ENCODE peak calls at places on chromosomes 6 and 20, in eight cellular contexts. M, Z, E, X, A, F, H and K are unnamed samples.

GRCh38 chr20:49938173-49939163 is 2.3 kb downstream of the RNF114 start:
- DNase-seq in M (peak), Z (no peak), E (peak), X (no peak), A (peak), F (peak), H (peak), K (no peak)

GRCh38 chr20:35663516-35663812 is 1.2 kb downstream of the CPNE1 start:
- DNase-seq in M (no peak), Z (no peak), E (peak), X (no peak), A (no peak), F (no peak), H (no peak), K (no peak)

GRCh38 chr6:17630511-17631073 is 30.5 kb downstream of the FAM8A1 start:
- DNase-seq in M (no peak), Z (no peak), E (no peak), X (no peak), A (no peak), F (no peak), H (peak), K (no peak)

GRCh38 chr6:45479834-45480696 is 102.3 kb upstream of the SUPT3H start:
- DNase-seq in M (no peak), Z (peak), E (peak), X (no peak), A (peak), F (no peak), H (peak), K (no peak)

GRCh38 chr6:14316911-14317535 is 199.5 kb downstream of the CD83 start:
- DNase-seq in M (peak), Z (no peak), E (no peak), X (no peak), A (peak), F (no peak), H (no peak), K (no peak)

GRCh38 chr6:164897523-164898094 is 411.8 kb downstream of the C6orf118 start:
- DNase-seq in M (no peak), Z (no peak), E (no peak), X (no peak), A (peak), F (no peak), H (no peak), K (no peak)

GRCh38 chr6:22290045-22290444 is 6.8 kb downstream of the PRL start:
- DNase-seq in M (no peak), Z (no peak), E (no peak), X (no peak), A (no peak), F (no peak), H (no peak), K (no peak)

GRCh38 chr6:29968130-29968529 is 25.8 kb downstream of the HLA-A start:
- DNase-seq in M (no peak), Z (no peak), E (no peak), X (no peak), A (no peak), F (no peak), H (no peak), K (no peak)

GRCh38 chr20:39214778-39215177 is 252.6 kb downstream of the DHX35 start:
- DNase-seq in M (no peak), Z (no peak), E (no peak), X (no peak), A (no peak), F (no peak), H (no peak), K (no peak)

GRCh38 chr20:35432430-35432735 is 5.6 kb downstream of the GDF5 start:
- DNase-seq in M (no peak), Z (no peak), E (no peak), X (no peak), A (no peak), F (no peak), H (no peak), K (no peak)

GRCh38 chr6:51571168-51571567 is 516.2 kb downstream of the PKHD1 start:
- DNase-seq in M (no peak), Z (no peak), E (no peak), X (no peak), A (no peak), F (no peak), H (no peak), K (no peak)

GRCh38 chr6:39280247-39280731 is 33.9 kb downstream of the KCNK17 start:
- DNase-seq in M (no peak), Z (no peak), E (no peak), X (no peak), A (no peak), F (no peak), H (no peak), K (no peak)

GRCh38 chr6:118284736-118285360 is 263.2 kb upstream of the PLN start:
- DNase-seq in M (no peak), Z (peak), E (no peak), X (no peak), A (no peak), F (no peak), H (no peak), K (no peak)

GRCh38 chr6:34531580-34532201 is 24.4 kb downstream of the SPDEF start:
- DNase-seq in M (peak), Z (peak), E (no peak), X (no peak), A (peak), F (no peak), H (peak), K (no peak)

GRCh38 chr6:31792741-31793140 is 2.8 kb downstream of the VARS1 start:
- DNase-seq in M (no peak), Z (no peak), E (peak), X (no peak), A (no peak), F (no peak), H (no peak), K (no peak)

GRCh38 chr6:41021832-41022231 is 17.2 kb downstream of the UNC5CL start:
- DNase-seq in M (no peak), Z (peak), E (peak), X (no peak), A (peak), F (no peak), H (no peak), K (no peak)

GRCh38 chr6:107690546-107690863 is 133.6 kb downstream of the SCML4 start:
- DNase-seq in M (no peak), Z (no peak), E (no peak), X (no peak), A (no peak), F (no peak), H (no peak), K (no peak)

GRCh38 chr20:32445539-32446273 is 87.6 kb downstream of the ASXL1 start:
- DNase-seq in M (no peak), Z (no peak), E (no peak), X (no peak), A (no peak), F (peak), H (no peak), K (no peak)

GRCh38 chr20:23670361-23670760 is 18.5 kb downstream of the CST4 start:
- DNase-seq in M (no peak), Z (no peak), E (no peak), X (no peak), A (no peak), F (no peak), H (no peak), K (no peak)

GRCh38 chr6:132087391-132087790 is 136.2 kb upstream of the CCN2 start:
- DNase-seq in M (no peak), Z (no peak), E (no peak), X (no peak), A (no peak), F (no peak), H (no peak), K (no peak)

GRCh38 chr20:34557936-34558319 is 590 bp upstream of the MAP1LC3A start:
- DNase-seq in M (no peak), Z (no peak), E (no peak), X (no peak), A (no peak), F (no peak), H (no peak), K (no peak)

GRCh38 chr6:129517288-129517687 is 192.7 kb downstream of the ARHGAP18 start:
- DNase-seq in M (no peak), Z (no peak), E (no peak), X (no peak), A (no peak), F (no peak), H (no peak), K (no peak)

GRCh38 chr6:101853226-101853625 is 459.7 kb downstream of the GRIK2 start:
- DNase-seq in M (no peak), Z (no peak), E (no peak), X (no peak), A (no peak), F (no peak), H (no peak), K (no peak)

GRCh38 chr6:32935551-32936246 is 5.1 kb downstream of the HLA-DMB start:
- DNase-seq in M (no peak), Z (no peak), E (no peak), X (no peak), A (no peak), F (no peak), H (no peak), K (no peak)

GRCh38 chr20:1832634-1833033 is 62.6 kb upstream of the SIRPA start:
- DNase-seq in M (no peak), Z (no peak), E (no peak), X (no peak), A (no peak), F (no peak), H (no peak), K (no peak)

GRCh38 chr6:20827798-20828197 is 293.5 kb downstream of the CDKAL1 start:
- DNase-seq in M (no peak), Z (peak), E (peak), X (no peak), A (no peak), F (no peak), H (no peak), K (no peak)

GRCh38 chr6:161429921-161430490 is 156.1 kb upstream of the AGPAT4 start:
- DNase-seq in M (no peak), Z (no peak), E (no peak), X (no peak), A (no peak), F (no peak), H (no peak), K (no peak)

GRCh38 chr6:130671119-130672104 is 155.8 kb upstream of the SMLR1 start:
- DNase-seq in M (no peak), Z (no peak), E (peak), X (no peak), A (no peak), F (no peak), H (peak), K (no peak)

GRCh38 chr6:56842602-56843475 is 112.1 kb upstream of the BEND6 start:
- DNase-seq in M (no peak), Z (no peak), E (no peak), X (peak), A (peak), F (peak), H (peak), K (no peak)

GRCh38 chr6:63675138-63675537 is 39.5 kb downstream of the PHF3 start:
- DNase-seq in M (no peak), Z (no peak), E (no peak), X (no peak), A (no peak), F (no peak), H (no peak), K (no peak)

GRCh38 chr20:33893314-33893713 is 82.2 kb downstream of the CHMP4B start:
- DNase-seq in M (no peak), Z (no peak), E (peak), X (no peak), A (no peak), F (no peak), H (no peak), K (no peak)

GRCh38 chr20:62611012-62611411 is 31.3 kb upstream of the SLCO4A1 start:
- DNase-seq in M (no peak), Z (no peak), E (no peak), X (no peak), A (no peak), F (no peak), H (no peak), K (no peak)

GRCh38 chr20:31695849-31696804 is 26.5 kb downstream of the BCL2L1 start:
- DNase-seq in M (no peak), Z (no peak), E (peak), X (peak), A (no peak), F (peak), H (no peak), K (no peak)

GRCh38 chr20:1291191-1291741 is 25.2 kb downstream of the SNPH start:
- DNase-seq in M (no peak), Z (no peak), E (peak), X (no peak), A (no peak), F (no peak), H (no peak), K (no peak)

GRCh38 chr6:133136177-133136896 is 104.8 kb upstream of the EYA4 start:
- DNase-seq in M (no peak), Z (peak), E (no peak), X (no peak), A (no peak), F (no peak), H (no peak), K (no peak)
- TF ChIP-seq CTCF in M (no peak), Z (no peak), E (no peak), X (no peak), A (no peak), F (no peak), H (no peak), K (no peak)

GRCh38 chr20:4684837-4685413 is 36.8 kb upstream of the PRND start:
- DNase-seq in M (no peak), Z (no peak), E (peak), X (no peak), A (no peak), F (no peak), H (no peak), K (no peak)
- TF ChIP-seq CTCF in M (no peak), Z (no peak), E (peak), X (no peak), A (no peak), F (no peak), H (no peak), K (no peak)

GRCh38 chr6:117270121-117270959 is 5.0 kb downstream of the VGLL2 start:
- DNase-seq in M (no peak), Z (no peak), E (no peak), X (no peak), A (peak), F (no peak), H (no peak), K (no peak)
- TF ChIP-seq CTCF in M (no peak), Z (no peak), E (no peak), X (no peak), A (no peak), F (no peak), H (no peak), K (no peak)

GRCh38 chr6:43985329-43985728 is 141.9 kb downstream of the MRPL14 start:
- DNase-seq in M (no peak), Z (no peak), E (no peak), X (peak), A (no peak), F (no peak), H (no peak), K (no peak)
- TF ChIP-seq CTCF in M (no peak), Z (no peak), E (no peak), X (no peak), A (no peak), F (no peak), H (no peak), K (no peak)

DNA sequence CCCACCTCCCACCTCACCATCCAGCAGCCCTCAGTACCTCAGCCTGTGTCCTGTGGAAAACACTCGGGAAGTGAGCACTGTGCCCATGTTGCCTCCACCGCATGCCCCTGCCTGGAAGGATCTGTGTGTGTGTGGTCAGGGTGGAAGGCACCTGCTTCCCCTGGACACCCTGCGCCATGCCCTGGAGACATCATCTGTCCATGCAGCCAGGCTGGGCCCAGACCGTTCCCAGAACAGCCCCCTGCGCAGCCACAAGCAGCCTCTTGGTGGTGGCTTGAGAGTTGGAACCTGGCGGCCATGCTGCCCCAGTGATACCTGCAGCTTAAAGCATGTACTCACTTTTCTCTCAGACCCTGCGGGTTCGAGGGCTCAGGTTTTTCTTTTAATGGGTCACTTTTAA is 34.9 kb upstream of the SLC22A1 start:
- DNase-seq in M (no peak), Z (no peak), E (no peak), X (no peak), A (no peak), F (no peak), H (no peak), K (no peak)
- TF ChIP-seq CTCF in M (no peak), Z (no peak), E (no peak), X (no peak), A (no peak), F (no peak), H (no peak), K (no peak)